ENCODE peak calls at places on chromosomes 7 and 10, in ten cellular contexts. One of them, this sample, is unnamed.

GRCh38 chr10:63819753-63820347 is 298.6 kb downstream of the REEP3 start:
- DNase-seq in thoracic aorta: peak
- DNase-seq in cardiac fibroblast: peak
- DNase-seq in left lung: peak
- DNase-seq in IMR-90: peak
- DNase-seq in colonic mucosa: peak
- DNase-seq in progenitor cell of endocrine pancreas: peak
- DNase-seq in CD4-positive, alpha-beta T cell: no peak
- DNase-seq in gastrocnemius medialis: peak
- DNase-seq in type B pancreatic cell: no peak
- DNase-seq in this sample: no peak

GRCh38 chr7:102874166-102874829 is 38.5 kb upstream of the LRRC17 start:
- DNase-seq in cardiac fibroblast: peak
- DNase-seq in gastrocnemius medialis: no peak
- DNase-seq in thoracic aorta: no peak
- DNase-seq in IMR-90: peak
- DNase-seq in progenitor cell of endocrine pancreas: no peak
- DNase-seq in CD4-positive, alpha-beta T cell: no peak
- DNase-seq in colonic mucosa: no peak
- DNase-seq in type B pancreatic cell: no peak
- DNase-seq in left lung: no peak
- DNase-seq in this sample: no peak

GRCh38 chr7:151077705-151078232 is 2.8 kb downstream of the FASTK start:
- DNase-seq in left lung: no peak
- DNase-seq in colonic mucosa: no peak
- DNase-seq in cardiac fibroblast: no peak
- DNase-seq in progenitor cell of endocrine pancreas: no peak
- DNase-seq in thoracic aorta: no peak
- DNase-seq in gastrocnemius medialis: no peak
- DNase-seq in IMR-90: no peak
- DNase-seq in type B pancreatic cell: no peak
- DNase-seq in CD4-positive, alpha-beta T cell: no peak
- DNase-seq in this sample: no peak

GRCh38 chr7:90580051-90580450 is 16.1 kb upstream of the CDK14 start:
- DNase-seq in type B pancreatic cell: no peak
- DNase-seq in cardiac fibroblast: no peak
- DNase-seq in gastrocnemius medialis: no peak
- DNase-seq in left lung: no peak
- DNase-seq in colonic mucosa: no peak
- DNase-seq in CD4-positive, alpha-beta T cell: no peak
- DNase-seq in thoracic aorta: no peak
- DNase-seq in IMR-90: no peak
- DNase-seq in progenitor cell of endocrine pancreas: no peak
- DNase-seq in this sample: no peak

GRCh38 chr7:12686894-12687212 is 580 bp upstream of the ARL4A start:
- DNase-seq in IMR-90: no peak
- DNase-seq in CD4-positive, alpha-beta T cell: no peak
- DNase-seq in type B pancreatic cell: no peak
- DNase-seq in colonic mucosa: no peak
- DNase-seq in cardiac fibroblast: no peak
- DNase-seq in left lung: no peak
- DNase-seq in gastrocnemius medialis: no peak
- DNase-seq in progenitor cell of endocrine pancreas: no peak
- DNase-seq in thoracic aorta: no peak
- DNase-seq in this sample: no peak

GRCh38 chr7:156430109-156430508 is 210.5 kb upstream of the RNF32 start:
- DNase-seq in CD4-positive, alpha-beta T cell: no peak
- DNase-seq in cardiac fibroblast: no peak
- DNase-seq in gastrocnemius medialis: no peak
- DNase-seq in left lung: no peak
- DNase-seq in thoracic aorta: no peak
- DNase-seq in colonic mucosa: no peak
- DNase-seq in IMR-90: no peak
- DNase-seq in progenitor cell of endocrine pancreas: no peak
- DNase-seq in type B pancreatic cell: no peak
- DNase-seq in this sample: no peak

GRCh38 chr7:130273081-130273699 is 6.5 kb downstream of the CPA2 start:
- DNase-seq in cardiac fibroblast: peak
- DNase-seq in progenitor cell of endocrine pancreas: peak
- DNase-seq in CD4-positive, alpha-beta T cell: no peak
- DNase-seq in colonic mucosa: peak
- DNase-seq in gastrocnemius medialis: no peak
- DNase-seq in left lung: no peak
- DNase-seq in IMR-90: peak
- DNase-seq in thoracic aorta: no peak
- DNase-seq in type B pancreatic cell: peak
- DNase-seq in this sample: no peak

GRCh38 chr7:134078991-134079390 is 48.1 kb upstream of the LRGUK start:
- DNase-seq in thoracic aorta: no peak
- DNase-seq in progenitor cell of endocrine pancreas: no peak
- DNase-seq in colonic mucosa: no peak
- DNase-seq in CD4-positive, alpha-beta T cell: no peak
- DNase-seq in gastrocnemius medialis: no peak
- DNase-seq in IMR-90: no peak
- DNase-seq in cardiac fibroblast: no peak
- DNase-seq in type B pancreatic cell: no peak
- DNase-seq in left lung: no peak
- DNase-seq in this sample: no peak

GRCh38 chr7:77913977-77914607 is 115.5 kb downstream of the PHTF2 start:
- DNase-seq in left lung: no peak
- DNase-seq in progenitor cell of endocrine pancreas: no peak
- DNase-seq in gastrocnemius medialis: peak
- DNase-seq in thoracic aorta: no peak
- DNase-seq in cardiac fibroblast: no peak
- DNase-seq in colonic mucosa: no peak
- DNase-seq in IMR-90: peak
- DNase-seq in CD4-positive, alpha-beta T cell: no peak
- DNase-seq in type B pancreatic cell: no peak
- DNase-seq in this sample: no peak

GRCh38 chr7:77907281-77907680 is 108.7 kb downstream of the PHTF2 start:
- DNase-seq in colonic mucosa: no peak
- DNase-seq in type B pancreatic cell: no peak
- DNase-seq in gastrocnemius medialis: no peak
- DNase-seq in CD4-positive, alpha-beta T cell: no peak
- DNase-seq in cardiac fibroblast: no peak
- DNase-seq in thoracic aorta: no peak
- DNase-seq in left lung: no peak
- DNase-seq in IMR-90: no peak
- DNase-seq in progenitor cell of endocrine pancreas: no peak
- DNase-seq in this sample: no peak

GRCh38 chr7:77908664-77909063 is 110.1 kb downstream of the PHTF2 start:
- DNase-seq in progenitor cell of endocrine pancreas: no peak
- DNase-seq in IMR-90: no peak
- DNase-seq in cardiac fibroblast: no peak
- DNase-seq in CD4-positive, alpha-beta T cell: no peak
- DNase-seq in gastrocnemius medialis: no peak
- DNase-seq in type B pancreatic cell: no peak
- DNase-seq in thoracic aorta: no peak
- DNase-seq in colonic mucosa: no peak
- DNase-seq in left lung: no peak
- DNase-seq in this sample: no peak

GRCh38 chr7:77912293-77912692 is 113.7 kb downstream of the PHTF2 start:
- DNase-seq in progenitor cell of endocrine pancreas: no peak
- DNase-seq in colonic mucosa: no peak
- DNase-seq in gastrocnemius medialis: no peak
- DNase-seq in left lung: no peak
- DNase-seq in type B pancreatic cell: no peak
- DNase-seq in cardiac fibroblast: no peak
- DNase-seq in thoracic aorta: no peak
- DNase-seq in IMR-90: no peak
- DNase-seq in CD4-positive, alpha-beta T cell: no peak
- DNase-seq in this sample: no peak

DNA sequence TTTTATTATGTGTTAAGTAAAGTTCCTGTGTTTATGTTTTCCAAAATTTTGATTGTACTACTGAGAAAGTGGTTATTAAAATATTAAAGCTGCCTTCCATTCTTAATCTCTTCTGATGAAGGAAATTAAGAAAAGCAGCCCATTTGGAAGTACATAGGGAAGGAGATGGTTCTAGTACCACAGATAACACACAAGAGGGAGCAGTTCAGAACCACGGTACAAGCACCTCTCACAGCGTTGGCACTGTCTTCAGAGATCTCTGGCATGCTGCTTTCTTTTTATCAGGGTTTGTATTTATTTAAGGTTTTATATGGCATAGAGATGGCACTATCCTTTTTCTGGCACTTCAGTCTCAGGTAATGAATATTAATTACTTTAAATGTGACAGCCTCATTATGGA is 111.6 kb downstream of the PHTF2 start:
- DNase-seq in thoracic aorta: no peak
- DNase-seq in left lung: no peak
- DNase-seq in cardiac fibroblast: peak
- DNase-seq in gastrocnemius medialis: no peak
- DNase-seq in colonic mucosa: no peak
- DNase-seq in type B pancreatic cell: no peak
- DNase-seq in IMR-90: no peak
- DNase-seq in progenitor cell of endocrine pancreas: no peak
- DNase-seq in CD4-positive, alpha-beta T cell: no peak
- DNase-seq in this sample: no peak
- TF ChIP-seq CTCF in thoracic aorta: no peak
- TF ChIP-seq CTCF in left lung: no peak
- TF ChIP-seq CTCF in cardiac fibroblast: peak
- TF ChIP-seq CTCF in gastrocnemius medialis: no peak
- TF ChIP-seq CTCF in colonic mucosa: no peak
- TF ChIP-seq CTCF in type B pancreatic cell: no peak
- TF ChIP-seq CTCF in IMR-90: no peak
- TF ChIP-seq CTCF in progenitor cell of endocrine pancreas: no peak
- TF ChIP-seq CTCF in CD4-positive, alpha-beta T cell: no peak
- TF ChIP-seq CTCF in this sample: no peak

DNA sequence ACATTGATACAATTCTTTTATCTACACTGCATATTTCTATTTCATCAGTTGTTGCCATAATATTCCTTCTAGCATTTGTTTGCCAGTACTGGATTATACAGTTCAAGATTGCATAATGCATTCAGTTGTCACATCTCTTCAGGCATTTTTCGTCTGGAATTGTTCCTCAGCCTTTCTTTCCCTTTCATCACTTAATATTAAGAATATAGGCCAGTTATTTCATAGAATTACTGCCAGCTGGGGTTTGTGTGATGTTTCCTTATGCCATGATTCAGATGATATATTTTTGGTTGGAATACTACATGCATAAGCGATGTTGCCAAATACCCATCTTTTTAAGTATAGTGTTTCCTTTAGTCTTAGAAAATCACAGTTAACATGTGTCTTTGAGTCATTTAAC is 20.8 kb downstream of the KIFBP start:
- DNase-seq in CD4-positive, alpha-beta T cell: no peak
- DNase-seq in thoracic aorta: no peak
- DNase-seq in cardiac fibroblast: peak
- DNase-seq in colonic mucosa: no peak
- DNase-seq in progenitor cell of endocrine pancreas: no peak
- DNase-seq in gastrocnemius medialis: no peak
- DNase-seq in IMR-90: peak
- DNase-seq in type B pancreatic cell: no peak
- DNase-seq in left lung: no peak
- DNase-seq in this sample: no peak
- TF ChIP-seq CTCF in CD4-positive, alpha-beta T cell: no peak
- TF ChIP-seq CTCF in thoracic aorta: no peak
- TF ChIP-seq CTCF in cardiac fibroblast: no peak
- TF ChIP-seq CTCF in colonic mucosa: no peak
- TF ChIP-seq CTCF in progenitor cell of endocrine pancreas: no peak
- TF ChIP-seq CTCF in gastrocnemius medialis: no peak
- TF ChIP-seq CTCF in IMR-90: no peak
- TF ChIP-seq CTCF in type B pancreatic cell: no peak
- TF ChIP-seq CTCF in left lung: no peak
- TF ChIP-seq CTCF in this sample: no peak

GRCh38 chr10:29947701-29948060 is 111.7 kb downstream of the JCAD start:
- DNase-seq in gastrocnemius medialis: peak
- DNase-seq in progenitor cell of endocrine pancreas: no peak
- DNase-seq in type B pancreatic cell: no peak
- DNase-seq in CD4-positive, alpha-beta T cell: no peak
- DNase-seq in IMR-90: no peak
- DNase-seq in cardiac fibroblast: no peak
- DNase-seq in left lung: no peak
- DNase-seq in colonic mucosa: no peak
- DNase-seq in thoracic aorta: no peak
- DNase-seq in this sample: no peak
- TF ChIP-seq CTCF in gastrocnemius medialis: no peak
- TF ChIP-seq CTCF in progenitor cell of endocrine pancreas: no peak
- TF ChIP-seq CTCF in type B pancreatic cell: no peak
- TF ChIP-seq CTCF in CD4-positive, alpha-beta T cell: no peak
- TF ChIP-seq CTCF in IMR-90: no peak
- TF ChIP-seq CTCF in cardiac fibroblast: no peak
- TF ChIP-seq CTCF in left lung: no peak
- TF ChIP-seq CTCF in colonic mucosa: no peak
- TF ChIP-seq CTCF in thoracic aorta: no peak
- TF ChIP-seq CTCF in this sample: no peak

GRCh38 chr7:140295224-140295623 is 103.1 kb downstream of the SLC37A3 start:
- DNase-seq in type B pancreatic cell: no peak
- DNase-seq in gastrocnemius medialis: no peak
- DNase-seq in CD4-positive, alpha-beta T cell: no peak
- DNase-seq in progenitor cell of endocrine pancreas: no peak
- DNase-seq in thoracic aorta: no peak
- DNase-seq in cardiac fibroblast: no peak
- DNase-seq in left lung: no peak
- DNase-seq in colonic mucosa: no peak
- DNase-seq in IMR-90: no peak
- DNase-seq in this sample: no peak

GRCh38 chr7:140304071-140304799 is 94.1 kb downstream of the SLC37A3 start:
- DNase-seq in type B pancreatic cell: no peak
- DNase-seq in colonic mucosa: no peak
- DNase-seq in IMR-90: peak
- DNase-seq in gastrocnemius medialis: no peak
- DNase-seq in left lung: no peak
- DNase-seq in cardiac fibroblast: peak
- DNase-seq in progenitor cell of endocrine pancreas: no peak
- DNase-seq in CD4-positive, alpha-beta T cell: peak
- DNase-seq in thoracic aorta: no peak
- DNase-seq in this sample: no peak

GRCh38 chr7:140297192-140297591 is 101.1 kb downstream of the SLC37A3 start:
- DNase-seq in progenitor cell of endocrine pancreas: no peak
- DNase-seq in CD4-positive, alpha-beta T cell: no peak
- DNase-seq in left lung: no peak
- DNase-seq in gastrocnemius medialis: no peak
- DNase-seq in thoracic aorta: no peak
- DNase-seq in type B pancreatic cell: no peak
- DNase-seq in cardiac fibroblast: no peak
- DNase-seq in IMR-90: no peak
- DNase-seq in colonic mucosa: no peak
- DNase-seq in this sample: no peak

GRCh38 chr7:140298213-140298612 is 100.1 kb downstream of the SLC37A3 start:
- DNase-seq in CD4-positive, alpha-beta T cell: no peak
- DNase-seq in gastrocnemius medialis: no peak
- DNase-seq in IMR-90: no peak
- DNase-seq in type B pancreatic cell: no peak
- DNase-seq in thoracic aorta: no peak
- DNase-seq in left lung: no peak
- DNase-seq in colonic mucosa: no peak
- DNase-seq in progenitor cell of endocrine pancreas: no peak
- DNase-seq in cardiac fibroblast: no peak
- DNase-seq in this sample: no peak

DNA sequence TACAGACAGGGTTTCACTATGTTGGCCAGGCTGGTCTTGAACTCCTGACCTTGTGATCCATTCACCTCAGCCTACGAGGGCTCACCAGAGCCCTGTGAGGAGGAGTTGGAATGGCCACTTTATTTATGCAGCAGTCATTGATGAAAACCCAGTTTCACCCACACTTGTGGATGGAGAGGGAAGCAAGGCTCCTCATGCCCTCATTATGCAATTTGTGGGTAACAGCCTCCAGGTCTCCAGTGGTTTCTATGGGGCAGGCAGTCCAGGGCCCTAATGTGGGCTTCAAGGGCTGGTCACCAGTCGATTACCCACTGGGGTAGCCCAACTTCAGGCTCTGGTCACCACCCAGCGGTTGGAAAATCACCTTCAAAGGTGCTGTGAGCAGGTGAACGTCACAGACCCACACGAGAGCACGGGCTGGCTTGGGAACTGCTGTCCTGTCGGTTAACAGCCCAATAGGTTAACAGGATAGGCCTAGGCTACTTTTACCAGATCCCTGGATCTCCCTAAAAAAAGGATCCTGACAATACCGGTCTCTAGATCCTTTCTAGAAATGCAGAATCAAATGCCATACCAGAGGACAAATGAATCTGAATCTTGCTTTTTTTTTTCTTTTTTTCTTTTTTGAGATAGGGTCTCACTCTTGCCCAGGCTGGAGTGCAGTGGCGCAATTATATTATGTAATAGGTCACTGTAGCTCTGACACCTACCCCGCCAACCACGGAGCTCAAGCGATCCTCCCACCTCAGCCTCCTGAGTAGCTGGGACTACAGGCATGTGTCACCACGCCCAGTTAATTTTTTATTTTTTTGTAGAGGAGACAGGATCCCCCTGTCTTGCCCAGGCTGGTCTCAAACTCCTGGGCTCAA is 97.8 kb downstream of the SLC37A3 start:
- DNase-seq in cardiac fibroblast: no peak
- DNase-seq in IMR-90: no peak
- DNase-seq in progenitor cell of endocrine pancreas: no peak
- DNase-seq in left lung: no peak
- DNase-seq in gastrocnemius medialis: no peak
- DNase-seq in colonic mucosa: no peak
- DNase-seq in CD4-positive, alpha-beta T cell: no peak
- DNase-seq in thoracic aorta: no peak
- DNase-seq in type B pancreatic cell: no peak
- DNase-seq in this sample: no peak
- TF ChIP-seq CTCF in cardiac fibroblast: no peak
- TF ChIP-seq CTCF in IMR-90: no peak
- TF ChIP-seq CTCF in progenitor cell of endocrine pancreas: no peak
- TF ChIP-seq CTCF in left lung: no peak
- TF ChIP-seq CTCF in gastrocnemius medialis: no peak
- TF ChIP-seq CTCF in colonic mucosa: no peak
- TF ChIP-seq CTCF in CD4-positive, alpha-beta T cell: no peak
- TF ChIP-seq CTCF in thoracic aorta: no peak
- TF ChIP-seq CTCF in type B pancreatic cell: no peak
- TF ChIP-seq CTCF in this sample: no peak

This sample was measured in D721Med.